ENCODE peak calls at places on chromosome 2, in five cellular contexts. One of them, this sample, is unnamed.

GRCh38 chr2:8135051-8135675 is 546.7 kb upstream of the ID2 start:
- DNase-seq in fibroblast of lung: no peak
- DNase-seq in fibroblast of the aortic adventitia: no peak
- DNase-seq in body of pancreas: no peak
- DNase-seq in pancreas: no peak
- DNase-seq in this sample: no peak

GRCh38 chr2:3457524-3458395 is 61.6 kb downstream of the ADI1 start:
- DNase-seq in fibroblast of lung: no peak
- DNase-seq in fibroblast of the aortic adventitia: no peak
- DNase-seq in body of pancreas: no peak
- DNase-seq in pancreas: no peak
- DNase-seq in this sample: no peak

GRCh38 chr2:212842544-212843185 is 304.1 kb upstream of the ERBB4 start:
- DNase-seq in fibroblast of lung: peak; percentile 88
- DNase-seq in fibroblast of the aortic adventitia: peak; percentile 75
- DNase-seq in body of pancreas: no peak
- DNase-seq in pancreas: no peak
- DNase-seq in this sample: peak; percentile 75

GRCh38 chr2:61135510-61135909 is 26.5 kb upstream of the C2orf74 start:
- DNase-seq in fibroblast of lung: peak; percentile 52
- DNase-seq in fibroblast of the aortic adventitia: peak; percentile 78
- DNase-seq in body of pancreas: peak; percentile 41
- DNase-seq in pancreas: no peak
- DNase-seq in this sample: peak; percentile 85

GRCh38 chr2:42572297-42573081 is 4.1 kb downstream of the MTA3 start:
- DNase-seq in fibroblast of lung: no peak
- DNase-seq in fibroblast of the aortic adventitia: no peak
- DNase-seq in body of pancreas: no peak
- DNase-seq in pancreas: no peak
- DNase-seq in this sample: peak; percentile 7

GRCh38 chr2:168920504-168921157 is 19.5 kb downstream of the G6PC2 start:
- DNase-seq in fibroblast of lung: peak; percentile 7
- DNase-seq in fibroblast of the aortic adventitia: peak; percentile 63
- DNase-seq in body of pancreas: no peak
- DNase-seq in pancreas: no peak
- DNase-seq in this sample: peak; percentile 61

GRCh38 chr2:23009545-23010149 is 375.3 kb upstream of the KLHL29 start:
- DNase-seq in fibroblast of lung: peak; percentile 14
- DNase-seq in fibroblast of the aortic adventitia: peak; percentile 21
- DNase-seq in body of pancreas: peak; percentile 21
- DNase-seq in pancreas: no peak
- DNase-seq in this sample: peak; percentile 54

GRCh38 chr2:222569826-222570225 is 86.1 kb downstream of the FARSB start:
- DNase-seq in fibroblast of lung: peak; percentile 43
- DNase-seq in fibroblast of the aortic adventitia: peak; percentile 42
- DNase-seq in body of pancreas: no peak
- DNase-seq in pancreas: no peak
- DNase-seq in this sample: peak; percentile 19

GRCh38 chr2:120541553-120541932 is 194.1 kb upstream of the GLI2 start:
- DNase-seq in fibroblast of lung: peak; percentile 45
- DNase-seq in fibroblast of the aortic adventitia: no peak
- DNase-seq in body of pancreas: no peak
- DNase-seq in pancreas: no peak
- DNase-seq in this sample: peak; percentile 39

GRCh38 chr2:68918497-68918896 is 34.2 kb downstream of the GKN2 start:
- DNase-seq in fibroblast of lung: peak; percentile 80
- DNase-seq in fibroblast of the aortic adventitia: peak; percentile 65
- DNase-seq in body of pancreas: no peak
- DNase-seq in pancreas: no peak
- DNase-seq in this sample: no peak

GRCh38 chr2:80420530-80421208 is 116.1 kb upstream of the LRRTM1 start:
- DNase-seq in fibroblast of lung: no peak
- DNase-seq in fibroblast of the aortic adventitia: no peak
- DNase-seq in body of pancreas: no peak
- DNase-seq in pancreas: no peak
- DNase-seq in this sample: no peak

GRCh38 chr2:179341152-179341866 is 76.7 kb upstream of the SESTD1 start:
- DNase-seq in fibroblast of lung: no peak
- DNase-seq in fibroblast of the aortic adventitia: peak; percentile 65
- DNase-seq in body of pancreas: peak; percentile 17
- DNase-seq in pancreas: no peak
- DNase-seq in this sample: no peak

GRCh38 chr2:124586835-124587234 is 561.7 kb downstream of the CNTNAP5 start:
- DNase-seq in fibroblast of lung: no peak
- DNase-seq in fibroblast of the aortic adventitia: no peak
- DNase-seq in body of pancreas: no peak
- DNase-seq in pancreas: no peak
- DNase-seq in this sample: no peak

GRCh38 chr2:98932778-98933343 is 3.2 kb downstream of the CRACDL start:
- DNase-seq in fibroblast of lung: no peak
- DNase-seq in fibroblast of the aortic adventitia: no peak
- DNase-seq in body of pancreas: no peak
- DNase-seq in pancreas: no peak
- DNase-seq in this sample: no peak

GRCh38 chr2:98935777-98936132 is 270 bp downstream of the CRACDL start:
- DNase-seq in fibroblast of lung: no peak
- DNase-seq in fibroblast of the aortic adventitia: no peak
- DNase-seq in body of pancreas: no peak
- DNase-seq in pancreas: no peak
- DNase-seq in this sample: no peak

GRCh38 chr2:98936133-98936916 is at the start of gene CRACDL:
- DNase-seq in fibroblast of lung: peak; percentile 44
- DNase-seq in fibroblast of the aortic adventitia: no peak
- DNase-seq in body of pancreas: peak; percentile 73
- DNase-seq in pancreas: peak; percentile 59
- DNase-seq in this sample: peak; percentile 24

GRCh38 chr2:98936917-98937351 is 909 bp upstream of the CRACDL start:
- DNase-seq in fibroblast of lung: no peak
- DNase-seq in fibroblast of the aortic adventitia: no peak
- DNase-seq in body of pancreas: no peak
- DNase-seq in pancreas: no peak
- DNase-seq in this sample: no peak

DNA sequence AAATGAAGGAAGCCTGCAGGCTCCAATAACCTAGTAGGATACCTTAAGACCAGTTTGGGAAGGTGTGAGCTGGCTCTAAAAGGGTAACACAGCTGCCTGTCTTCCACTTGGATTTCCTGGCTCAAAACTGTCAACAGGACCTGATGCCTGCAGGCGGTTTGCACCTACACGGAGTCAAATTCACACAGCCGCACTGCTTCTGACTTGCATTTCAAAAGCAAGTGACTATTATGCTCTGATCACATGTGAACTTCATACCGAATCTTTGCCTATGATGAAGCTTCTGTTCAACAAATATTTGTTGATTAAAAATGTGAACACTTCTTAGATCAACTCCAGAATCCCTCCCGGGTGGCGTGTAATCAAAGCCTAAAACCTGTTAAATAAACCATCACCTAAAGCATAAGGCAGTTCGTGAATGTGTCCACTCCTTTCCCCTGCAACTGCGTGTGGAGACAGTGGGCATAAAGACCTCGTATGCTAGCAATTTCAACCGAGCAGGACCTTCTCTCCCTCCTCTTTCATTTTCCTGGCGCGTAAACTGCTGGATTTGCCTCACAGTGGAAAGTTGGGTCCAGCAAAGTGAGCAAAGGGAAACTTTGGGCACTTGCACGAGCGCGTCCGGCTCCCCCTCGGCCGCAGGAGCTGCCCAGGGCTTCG is 784 bp downstream of the CRACDL start:
- DNase-seq in fibroblast of lung: no peak
- DNase-seq in fibroblast of the aortic adventitia: no peak
- DNase-seq in body of pancreas: no peak
- DNase-seq in pancreas: no peak
- DNase-seq in this sample: no peak
- H3K4me3 ChIP-seq in fibroblast of lung: peak overlapping the region; percentile 27
- H3K4me3 ChIP-seq in fibroblast of the aortic adventitia: no peak overlapping the region
- H3K4me3 ChIP-seq in body of pancreas: peak overlapping the region; percentile 89
- H3K4me3 ChIP-seq in pancreas: peak overlapping the region; percentile 44
- H3K4me3 ChIP-seq in this sample: peak overlapping the region; percentile 14

GRCh38 chr2:157986761-157987160 is 110.6 kb upstream of the ACVR1 start:
- DNase-seq in fibroblast of lung: no peak
- DNase-seq in fibroblast of the aortic adventitia: no peak
- DNase-seq in body of pancreas: no peak
- DNase-seq in pancreas: no peak
- DNase-seq in this sample: no peak
- H3K4me3 ChIP-seq in fibroblast of lung: no peak overlapping the region
- H3K4me3 ChIP-seq in fibroblast of the aortic adventitia: no peak overlapping the region
- H3K4me3 ChIP-seq in body of pancreas: no peak overlapping the region
- H3K4me3 ChIP-seq in pancreas: no peak overlapping the region
- H3K4me3 ChIP-seq in this sample: no peak overlapping the region

GRCh38 chr2:145339646-145340045 is 819.7 kb upstream of the ZEB2 start:
- DNase-seq in fibroblast of lung: no peak
- DNase-seq in fibroblast of the aortic adventitia: peak; percentile 31
- DNase-seq in body of pancreas: no peak
- DNase-seq in pancreas: no peak
- DNase-seq in this sample: no peak
- H3K4me3 ChIP-seq in fibroblast of lung: no peak overlapping the region
- H3K4me3 ChIP-seq in fibroblast of the aortic adventitia: no peak overlapping the region
- H3K4me3 ChIP-seq in body of pancreas: no peak overlapping the region
- H3K4me3 ChIP-seq in pancreas: no peak overlapping the region
- H3K4me3 ChIP-seq in this sample: no peak overlapping the region

DNA sequence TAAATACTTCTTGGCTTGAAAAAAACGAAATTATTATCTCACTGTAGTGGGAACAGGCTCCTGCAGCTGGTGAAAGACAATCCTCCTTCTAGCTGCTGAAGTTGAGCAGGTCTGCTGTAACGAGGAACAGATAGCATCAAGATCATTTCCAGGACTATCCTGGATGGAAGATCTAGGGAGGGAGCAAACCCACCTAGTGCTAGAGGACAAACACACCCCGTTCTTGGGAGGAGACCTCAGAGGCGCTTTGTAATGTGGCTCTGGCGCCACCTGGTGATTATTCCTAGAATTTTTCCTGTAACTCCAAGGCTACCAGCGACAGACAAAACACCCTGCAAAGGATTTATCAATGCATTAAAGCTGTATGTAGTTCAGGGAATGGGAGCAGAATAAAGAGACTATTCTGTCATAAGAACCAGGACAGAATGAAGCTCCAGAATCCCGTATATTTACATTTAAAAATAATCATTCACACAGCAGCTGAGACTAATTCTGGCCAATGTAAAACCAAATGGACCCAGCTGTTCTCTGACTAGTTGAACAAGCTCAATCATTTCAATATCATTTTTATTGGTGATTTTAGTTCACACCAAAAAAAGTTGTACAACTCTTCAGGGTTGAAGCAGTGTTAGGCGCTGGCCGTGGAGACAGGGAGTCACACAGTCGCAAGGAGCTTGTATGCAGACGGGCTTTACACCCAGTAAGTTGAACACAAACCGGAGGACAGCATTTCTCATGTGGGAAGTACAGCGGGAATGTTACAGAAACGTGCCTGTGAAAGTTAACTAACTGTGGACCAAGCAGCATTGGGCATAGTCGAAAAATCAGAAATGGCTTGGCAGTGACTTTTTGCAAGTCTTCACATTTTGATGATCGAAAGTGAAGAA is 290.3 kb downstream of the TRIB2 start:
- DNase-seq in fibroblast of lung: peak; percentile 58
- DNase-seq in fibroblast of the aortic adventitia: peak; percentile 81
- DNase-seq in body of pancreas: peak; percentile 69
- DNase-seq in pancreas: peak; percentile 36
- DNase-seq in this sample: peak; percentile 87
- H3K4me3 ChIP-seq in fibroblast of lung: peak overlapping the region; percentile 33
- H3K4me3 ChIP-seq in fibroblast of the aortic adventitia: peak overlapping the region; percentile 39
- H3K4me3 ChIP-seq in body of pancreas: no peak overlapping the region
- H3K4me3 ChIP-seq in pancreas: no peak overlapping the region
- H3K4me3 ChIP-seq in this sample: peak overlapping the region; percentile 43

DNA sequence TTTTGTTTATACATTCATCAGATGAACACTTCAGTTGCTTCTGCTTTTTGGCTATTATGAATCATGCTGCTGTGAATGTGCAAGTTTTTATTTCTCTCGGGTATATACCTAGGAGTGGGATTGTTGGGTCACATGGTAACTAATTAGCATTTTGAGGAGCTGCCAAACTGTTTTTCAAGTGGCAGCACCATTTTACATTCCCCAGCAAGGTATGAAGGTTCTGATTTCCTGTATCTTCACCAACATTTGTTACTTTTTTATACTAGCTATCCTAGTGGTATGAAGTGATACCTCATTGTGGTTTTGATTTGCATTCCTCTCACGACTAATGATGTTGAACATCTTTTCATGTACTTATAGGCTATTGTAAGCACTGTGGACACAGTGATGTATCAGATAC is 53.9 kb downstream of the DYNC1I2 start:
- DNase-seq in fibroblast of lung: peak; percentile 88
- DNase-seq in fibroblast of the aortic adventitia: peak; percentile 5
- DNase-seq in body of pancreas: no peak
- DNase-seq in pancreas: no peak
- DNase-seq in this sample: peak; percentile 53
- H3K4me3 ChIP-seq in fibroblast of lung: no peak overlapping the region
- H3K4me3 ChIP-seq in fibroblast of the aortic adventitia: no peak overlapping the region
- H3K4me3 ChIP-seq in body of pancreas: no peak overlapping the region
- H3K4me3 ChIP-seq in pancreas: no peak overlapping the region
- H3K4me3 ChIP-seq in this sample: no peak overlapping the region

DNA sequence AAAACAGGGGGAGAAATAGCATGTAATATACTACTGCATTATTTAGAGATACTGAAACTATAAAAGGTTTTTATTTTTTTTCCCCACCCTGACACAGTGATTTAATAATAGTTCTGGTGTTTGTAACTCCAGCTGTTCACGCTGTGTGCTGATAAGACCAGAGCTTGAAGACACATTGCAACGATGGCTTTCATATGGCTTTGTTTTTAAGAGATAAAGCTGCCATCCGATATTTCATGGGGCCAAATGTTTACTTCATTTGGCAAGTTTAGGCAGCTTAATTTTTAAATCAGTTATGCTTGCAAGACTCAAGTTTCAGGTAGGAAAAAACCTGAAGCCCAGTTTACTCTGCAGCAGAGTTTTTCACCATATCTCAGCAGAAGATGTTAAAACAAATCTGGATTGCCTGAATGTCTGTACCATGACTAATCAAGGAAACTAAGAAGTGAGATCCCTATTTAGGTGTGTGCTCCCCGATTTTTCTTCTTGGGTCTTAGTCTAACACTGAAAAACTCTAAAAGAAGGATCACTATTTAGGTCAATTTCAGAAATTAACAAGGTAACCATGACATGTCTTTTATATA is 508.6 kb downstream of the PARD3B start:
- DNase-seq in fibroblast of lung: peak; percentile 12
- DNase-seq in fibroblast of the aortic adventitia: peak; percentile 62
- DNase-seq in body of pancreas: no peak
- DNase-seq in pancreas: no peak
- DNase-seq in this sample: peak; percentile 44
- H3K4me3 ChIP-seq in fibroblast of lung: no peak overlapping the region
- H3K4me3 ChIP-seq in fibroblast of the aortic adventitia: no peak overlapping the region
- H3K4me3 ChIP-seq in body of pancreas: no peak overlapping the region
- H3K4me3 ChIP-seq in pancreas: no peak overlapping the region
- H3K4me3 ChIP-seq in this sample: no peak overlapping the region

This sample was measured in choroid plexus epithelial cell.